ENCODE peak calls at places on chromosomes 16 and 17, in seven cellular contexts. U is upper lobe of left lung, R is tibial artery, P is fibroblast of lung, I is RWPE2, X is heart right ventricle, M is endodermal cell. J is an unnamed sample. For H3K4me1, the result is how much of the 10 kb centered on the place peaks cover.

GRCh38 chr16:70778901-70779309 is 22.1 kb downstream of the VAC14 start:
- DNase-seq in X (peak), I (no peak), U (peak), M (peak), R (peak), P (peak), J (peak)

GRCh38 chr16:31157136-31157535 is 7.3 kb upstream of the PRSS36 start:
- DNase-seq in U (no peak), P (no peak), I (no peak), M (no peak), R (peak), X (no peak), J (no peak)

GRCh38 chr16:85206472-85207356 is 94.4 kb upstream of the CIBAR2 start:
- DNase-seq in P (peak), U (peak), X (peak), I (no peak), M (peak), R (peak), J (no peak)

GRCh38 chr16:69917739-69918138 is 33.4 kb upstream of the CLEC18A start:
- DNase-seq in R (peak), M (peak), U (peak), X (peak), P (peak), I (no peak), J (peak)

GRCh38 chr17:72255481-72255880 is 134.7 kb downstream of the SOX9 start:
- DNase-seq in I (no peak), M (no peak), R (no peak), X (no peak), U (no peak), P (no peak), J (no peak)

GRCh38 chr16:54176376-54176901 is 110.1 kb downstream of the IRX3 start:
- DNase-seq in U (no peak), I (no peak), M (peak), X (no peak), P (peak), R (no peak), J (peak)

GRCh38 chr16:88882358-88883030 is 16.0 kb upstream of the PABPN1L start:
- DNase-seq in X (no peak), U (peak), M (no peak), I (no peak), P (no peak), R (no peak), J (no peak)

GRCh38 chr17:58382885-58383248 is 30.9 kb upstream of the SUPT4H1 start:
- DNase-seq in X (no peak), I (no peak), R (no peak), P (no peak), U (no peak), M (no peak), J (no peak)

GRCh38 chr16:23324727-23325126 is 22.6 kb downstream of the SCNN1B start:
- DNase-seq in U (no peak), P (no peak), I (no peak), R (no peak), M (no peak), X (peak), J (no peak)

GRCh38 chr16:87582221-87582965 is 19.9 kb upstream of the JPH3 start:
- DNase-seq in R (peak), I (no peak), M (no peak), U (peak), P (peak), X (peak), J (no peak)

GRCh38 chr16:65223335-65223734 is 101.5 kb upstream of the CDH11 start:
- DNase-seq in I (no peak), P (no peak), M (no peak), U (no peak), X (no peak), R (no peak), J (no peak)

GRCh38 chr17:78019367-78019975 is 61.0 kb downstream of the TNRC6C start:
- DNase-seq in M (no peak), U (no peak), R (no peak), P (peak), I (no peak), X (no peak), J (peak)

GRCh38 chr17:57970706-57971105 is 15.5 kb upstream of the CUEDC1 start:
- DNase-seq in M (peak), R (no peak), U (no peak), I (no peak), X (no peak), P (no peak), J (no peak)

GRCh38 chr16:87955302-87956168 is 4.3 kb downstream of the BANP start:
- DNase-seq in X (no peak), M (no peak), P (no peak), U (no peak), R (no peak), I (no peak), J (no peak)

GRCh38 chr16:54931757-54932660 is 1.3 kb downstream of the IRX5 start:
- DNase-seq in R (no peak), M (peak), I (no peak), X (no peak), U (peak), P (no peak), J (no peak)

GRCh38 chr16:1296688-1297412 is 12.6 kb upstream of the UBE2I start:
- DNase-seq in I (peak), X (no peak), P (no peak), M (peak), U (no peak), R (no peak), J (peak)

GRCh38 chr16:28572659-28573510 is 19.2 kb downstream of the SGF29 start:
- DNase-seq in U (no peak), I (no peak), P (peak), X (peak), R (no peak), M (peak), J (peak)

GRCh38 chr17:64216385-64217248 is 46.4 kb downstream of the TEX2 start:
- DNase-seq in P (peak), U (no peak), R (no peak), X (peak), I (no peak), M (peak), J (peak)

GRCh38 chr17:80153004-80153403 is 6.1 kb upstream of the EIF4A3 start:
- DNase-seq in I (peak), U (no peak), P (no peak), X (no peak), M (no peak), R (no peak), J (no peak)

GRCh38 chr17:69423450-69423849 is 9.0 kb downstream of the MAP2K6 start:
- DNase-seq in I (no peak), X (no peak), R (no peak), U (no peak), M (no peak), P (no peak), J (no peak)

GRCh38 chr17:56173958-56174357 is 20.7 kb downstream of the ANKFN1 start:
- DNase-seq in X (peak), P (no peak), R (no peak), U (no peak), I (no peak), M (peak), J (peak)

GRCh38 chr16:57069053-57069452 is 23.3 kb upstream of the CPNE2 start:
- DNase-seq in U (no peak), R (no peak), X (no peak), I (no peak), M (no peak), P (no peak), J (no peak)

GRCh38 chr16:15946257-15947044 is 3.0 kb upstream of the ABCC1 start:
- DNase-seq in R (no peak), P (peak), X (no peak), M (no peak), I (no peak), U (no peak), J (no peak)

GRCh38 chr16:82709987-82710386 is 83.2 kb downstream of the CDH13 start:
- DNase-seq in U (no peak), X (no peak), R (no peak), P (no peak), M (no peak), I (no peak), J (no peak)

GRCh38 chr17:30005709-30006320 is 64.4 kb downstream of the EFCAB5 start:
- DNase-seq in U (no peak), M (no peak), R (no peak), X (no peak), I (no peak), P (peak), J (peak)

GRCh38 chr17:14793237-14793636 is 471.9 kb downstream of the PMP22 start:
- DNase-seq in R (no peak), M (no peak), X (no peak), U (no peak), I (no peak), P (peak), J (no peak)

GRCh38 chr16:66678314-66678713 is 18.2 kb downstream of the CMTM4 start:
- DNase-seq in M (no peak), P (no peak), I (no peak), U (no peak), X (no peak), R (no peak), J (no peak)

GRCh38 chr16:76535-77272 is 1.3 kb upstream of the MPG start:
- DNase-seq in M (peak), U (peak), R (peak), I (no peak), X (peak), P (peak), J (peak)

GRCh38 chr16:48501516-48502377 is 108.2 kb downstream of the N4BP1 start:
- DNase-seq in X (peak), U (no peak), P (no peak), M (no peak), R (no peak), I (no peak), J (peak)

GRCh38 chr16:30571444-30572322 is at the start of gene ZNF688:
- DNase-seq in X (peak), P (peak), I (peak), M (peak), U (peak), R (peak), J (peak)

GRCh38 chr17:46264456-46265198 is 30.3 kb upstream of the LRRC37A start:
- DNase-seq in R (no peak), X (no peak), U (no peak), M (peak), P (peak), I (no peak), J (peak)

GRCh38 chr17:76497979-76498885 is 3.0 kb downstream of the RHBDF2 start:
- DNase-seq in P (peak), I (peak), U (peak), M (peak), X (peak), R (peak), J (peak)

DNA sequence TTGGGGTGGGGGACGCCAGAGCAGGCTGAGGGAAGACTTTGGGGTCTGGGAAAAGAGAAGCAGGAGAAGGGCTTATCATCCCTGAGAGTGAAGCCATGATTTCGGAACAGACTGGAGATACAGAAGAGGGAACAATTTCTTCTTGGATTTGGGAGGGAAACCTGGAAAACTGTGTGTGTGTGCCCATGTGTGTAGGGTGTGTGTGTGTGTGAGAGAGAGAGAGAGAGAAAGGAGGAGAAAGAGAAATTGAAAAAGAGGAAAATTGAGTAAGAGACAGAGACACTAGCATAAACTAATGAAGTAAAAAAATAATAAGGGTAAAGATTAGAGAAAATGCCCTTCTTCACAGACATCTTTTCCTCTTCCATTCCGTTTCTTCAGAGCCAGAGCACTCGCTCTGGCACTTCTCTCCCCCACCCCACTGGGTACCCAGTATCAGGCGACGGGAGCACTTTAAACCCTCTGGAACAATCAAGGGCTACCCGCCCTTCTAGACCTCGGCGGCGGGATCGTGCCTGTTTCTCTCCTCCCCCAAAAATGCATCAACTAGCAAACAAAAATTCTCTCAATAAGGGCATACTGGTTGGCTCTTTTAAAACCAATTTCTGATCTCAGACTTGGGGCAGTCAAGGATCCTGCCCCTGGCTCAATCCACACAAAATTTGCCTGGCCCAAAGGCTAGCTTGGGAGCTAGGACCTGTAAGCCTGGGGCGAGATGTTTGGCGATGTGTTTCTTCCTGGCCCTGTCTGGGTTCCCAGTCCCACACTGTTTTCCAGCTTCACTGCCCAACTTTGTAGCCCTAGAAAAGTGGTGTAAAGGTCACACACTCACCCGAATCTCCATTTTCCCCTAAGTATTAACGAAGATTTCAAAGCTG is 14.1 kb upstream of the HOXB2 start:
- DNase-seq in P (peak), M (no peak), U (no peak), X (no peak), I (no peak), R (no peak), J (no peak)
- H3K4me3 ChIP-seq in P (peak), M (no peak), U (no peak), X (no peak), I (no peak), R (no peak), J (no peak)

DNA sequence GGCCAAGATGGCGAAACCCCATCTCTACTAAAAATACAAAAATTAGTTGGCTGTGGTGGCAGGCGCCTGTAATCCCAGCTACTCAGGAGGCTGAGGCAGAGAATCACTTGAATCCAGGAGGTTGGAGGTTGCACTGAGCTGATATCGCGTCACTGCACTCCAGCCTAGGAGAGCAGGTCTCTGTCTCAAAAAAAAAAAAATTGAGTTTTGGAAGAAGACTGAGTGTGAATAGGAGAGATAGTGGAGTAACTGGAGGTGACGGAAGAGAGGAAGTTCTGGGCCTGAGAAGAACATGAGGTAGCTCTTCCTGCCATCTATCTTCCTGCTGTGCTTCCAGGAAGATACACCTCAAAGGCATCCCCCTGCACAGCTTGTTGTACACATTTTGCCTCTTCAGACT is 11.4 kb downstream of the HOXB1 start:
- DNase-seq in R (no peak), M (peak), X (no peak), U (no peak), I (no peak), P (no peak), J (no peak)
- H3K4me1 ChIP-seq in R (under half), M (under half), X (under half), U (under half), I (under half), P (under half), J (under half)

DNA sequence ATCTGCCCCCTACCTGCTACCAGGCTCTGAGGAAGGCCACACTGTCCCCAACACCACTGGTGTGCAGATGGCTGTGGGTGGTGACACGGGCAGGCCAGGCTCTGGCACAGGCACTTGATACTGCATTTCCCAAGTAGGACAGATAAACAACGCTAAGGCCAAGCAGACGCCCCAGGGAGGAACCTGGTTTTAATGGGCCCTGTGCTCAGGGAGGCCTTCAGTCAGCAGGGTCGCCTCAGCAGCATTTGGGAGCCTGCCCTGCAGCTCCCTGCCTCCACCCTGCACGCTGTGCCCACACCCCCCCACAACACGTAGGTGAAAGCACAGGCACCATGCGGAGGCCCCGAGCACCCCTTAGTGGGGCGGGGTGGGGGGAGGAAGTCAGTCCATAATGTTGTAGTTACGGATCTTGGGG is 3.3 kb upstream of the FASN start:
- DNase-seq in X (no peak), I (no peak), P (no peak), R (no peak), M (no peak), U (peak), J (no peak)
- H3K27ac ChIP-seq in X (no peak), I (no peak), P (no peak), R (peak), M (no peak), U (peak), J (no peak)

DNA sequence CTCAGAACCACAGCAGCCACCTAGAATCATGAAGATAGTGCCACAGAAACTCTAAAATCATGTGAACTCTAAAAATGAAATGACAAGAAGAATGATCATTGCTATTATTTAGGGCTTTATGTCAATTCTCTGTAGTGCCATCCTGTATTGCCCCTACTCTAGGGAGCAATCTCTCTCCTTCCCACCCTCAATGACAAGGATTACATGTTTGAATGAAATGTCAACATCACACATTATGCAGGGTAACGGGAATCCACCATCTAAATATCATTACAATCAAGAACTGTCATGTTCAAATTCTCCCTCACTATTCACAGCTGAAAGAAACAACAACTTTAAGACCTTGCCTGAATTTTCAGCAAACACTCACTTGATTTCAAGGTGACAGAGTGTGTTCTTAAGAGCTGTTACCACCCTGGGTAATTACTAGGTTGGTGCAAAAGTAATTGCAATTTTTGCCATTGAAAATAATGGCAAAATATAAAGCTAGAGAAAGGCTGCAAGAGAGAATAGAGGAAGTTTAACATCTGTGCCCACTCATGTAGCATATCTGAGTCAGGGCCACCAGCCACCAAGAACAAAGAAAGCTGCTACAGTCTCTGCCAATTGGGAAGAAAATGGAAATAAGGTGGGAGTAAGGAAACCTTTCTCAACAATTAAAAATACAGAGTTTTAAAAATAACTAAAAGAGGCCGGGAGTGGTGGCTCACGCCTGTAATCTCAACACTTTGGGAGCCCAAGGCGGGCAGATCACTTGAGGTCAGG is 112.8 kb upstream of the PSMD7 start:
- DNase-seq in R (no peak), I (no peak), X (no peak), U (no peak), P (no peak), M (no peak), J (no peak)
- H3K4me3 ChIP-seq in R (no peak), I (no peak), X (no peak), U (no peak), P (no peak), M (no peak), J (no peak)

GRCh38 chr17:44314031-44314430 is 5.6 kb downstream of the RUNDC3A start:
- DNase-seq in U (no peak), R (no peak), X (no peak), I (no peak), P (no peak), M (no peak), J (no peak)
- H3K4me1 ChIP-seq in U (under half), R (under half), X (under half), I (under half), P (under half), M (under half), J (under half)

DNA sequence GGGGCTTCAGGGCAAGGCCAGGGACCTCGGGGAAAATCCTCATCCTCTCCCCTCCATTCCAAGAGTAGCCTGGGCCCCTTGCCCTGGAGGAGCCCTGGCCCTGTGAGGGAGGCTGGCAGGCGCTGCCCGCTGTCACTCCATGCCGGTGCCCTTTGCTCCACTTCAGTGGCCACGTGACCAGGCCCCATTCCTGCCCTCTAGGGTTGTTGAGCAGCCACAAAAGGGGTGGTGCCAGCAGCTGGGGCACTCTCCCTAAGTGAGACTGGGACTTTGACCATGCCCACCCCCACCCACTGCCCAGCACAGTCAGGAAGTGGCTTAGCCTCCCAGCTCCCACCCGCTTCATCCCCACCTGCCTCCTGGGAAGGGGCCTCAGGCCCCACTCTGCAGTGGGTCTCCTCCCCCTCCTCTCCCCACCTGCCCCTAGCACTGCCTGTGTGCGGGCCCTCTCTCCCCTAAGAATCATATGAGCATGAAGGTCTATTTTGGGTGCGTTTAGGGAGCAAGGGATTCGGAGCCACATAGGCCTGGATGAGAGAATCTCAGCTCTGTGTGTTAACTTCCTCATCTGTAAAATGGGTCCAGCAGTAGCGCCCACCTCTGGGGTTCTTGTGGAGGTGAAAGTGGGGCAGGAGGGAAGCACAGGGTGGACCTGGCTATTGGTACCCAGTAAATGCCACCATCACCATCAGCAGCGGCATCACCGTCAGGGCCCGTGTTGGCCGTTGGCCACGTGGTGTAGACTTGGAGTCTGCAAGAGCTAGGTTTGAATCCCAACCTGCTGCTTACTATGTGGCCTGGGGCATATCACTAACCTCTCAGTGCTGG is 7.2 kb downstream of the PDK2 start:
- DNase-seq in U (peak), P (no peak), M (no peak), I (no peak), R (peak), X (peak), J (no peak)
- H3K27ac ChIP-seq in U (peak), P (no peak), M (peak), I (no peak), R (peak), X (peak), J (no peak)

J was measured in mesendoderm.